ENCODE peak calls at places on chromosome 17, in six cellular contexts. C is A549, T is GM12878, K is HepG2, O is endothelial cell of umbilical vein, D is K562. X is an unnamed sample.

GRCh38 chr17:61307905-61308886 is 91.4 kb upstream of the TBX2 start:
- DNase-seq in C (peak), K (no peak), D (no peak), O (no peak), T (no peak), X (no peak)

GRCh38 chr17:50845260-50846147 is 10.1 kb downstream of the WFIKKN2 start:
- DNase-seq in D (no peak), T (no peak), C (no peak), K (no peak), O (no peak), X (no peak)

GRCh38 chr17:77124192-77124908 is 16.4 kb upstream of the SEC14L1 start:
- DNase-seq in T (no peak), O (peak), C (peak), K (no peak), D (peak), X (no peak)

GRCh38 chr17:66814026-66814425 is 20.9 kb upstream of the CACNG5 start:
- DNase-seq in C (no peak), O (no peak), T (no peak), D (no peak), K (no peak), X (no peak)

GRCh38 chr17:71801301-71801700 is 319.5 kb upstream of the SOX9 start:
- DNase-seq in D (no peak), T (no peak), K (no peak), C (no peak), O (no peak), X (no peak)

GRCh38 chr17:78208486-78208885 is 5.6 kb upstream of the BIRC5 start:
- DNase-seq in C (no peak), O (no peak), D (no peak), T (no peak), K (no peak), X (no peak)

GRCh38 chr17:29215717-29216116 is 30.9 kb upstream of the CRYBA1 start:
- DNase-seq in K (no peak), C (no peak), T (no peak), O (no peak), D (no peak), X (peak)

GRCh38 chr17:27579304-27579703 is 51.7 kb upstream of the LGALS9 start:
- DNase-seq in K (no peak), C (no peak), O (peak), T (no peak), D (no peak), X (no peak)

GRCh38 chr17:78206298-78206697 is 7.8 kb upstream of the BIRC5 start:
- DNase-seq in T (no peak), C (no peak), D (no peak), O (no peak), K (no peak), X (no peak)

GRCh38 chr17:82106697-82107305 is 8.8 kb upstream of the FASN start:
- DNase-seq in K (no peak), C (no peak), D (no peak), O (no peak), T (no peak), X (no peak)

GRCh38 chr17:16915752-16916556 is 56.0 kb downstream of the TNFRSF13B start:
- DNase-seq in D (peak), T (peak), O (peak), C (peak), K (peak), X (peak)

GRCh38 chr17:44273607-44274006 is 5.7 kb upstream of the SLC4A1 start:
- DNase-seq in K (no peak), O (no peak), T (no peak), D (no peak), C (no peak), X (no peak)

GRCh38 chr17:1643999-1644492 is 1.5 kb downstream of the SCARF1 start:
- DNase-seq in D (no peak), K (no peak), O (peak), C (no peak), T (no peak), X (no peak)

GRCh38 chr17:1197781-1198490 is 18.2 kb upstream of the ABR start:
- DNase-seq in D (no peak), O (no peak), T (peak), K (no peak), C (no peak), X (peak)

GRCh38 chr17:41537990-41538389 is 9.9 kb upstream of the KRT19 start:
- DNase-seq in D (no peak), C (no peak), O (no peak), K (no peak), T (no peak), X (no peak)

GRCh38 chr17:82551779-82552457 is 32.4 kb downstream of the FOXK2 start:
- DNase-seq in C (peak), T (no peak), O (peak), K (peak), D (peak), X (peak)

GRCh38 chr17:9228408-9229159 is 207.3 kb downstream of the NTN1 start:
- DNase-seq in K (no peak), C (no peak), O (no peak), T (no peak), D (no peak), X (no peak)

GRCh38 chr17:40157972-40158371 is 17.6 kb downstream of the CASC3 start:
- DNase-seq in K (no peak), D (no peak), O (no peak), C (no peak), T (no peak), X (peak)

DNA sequence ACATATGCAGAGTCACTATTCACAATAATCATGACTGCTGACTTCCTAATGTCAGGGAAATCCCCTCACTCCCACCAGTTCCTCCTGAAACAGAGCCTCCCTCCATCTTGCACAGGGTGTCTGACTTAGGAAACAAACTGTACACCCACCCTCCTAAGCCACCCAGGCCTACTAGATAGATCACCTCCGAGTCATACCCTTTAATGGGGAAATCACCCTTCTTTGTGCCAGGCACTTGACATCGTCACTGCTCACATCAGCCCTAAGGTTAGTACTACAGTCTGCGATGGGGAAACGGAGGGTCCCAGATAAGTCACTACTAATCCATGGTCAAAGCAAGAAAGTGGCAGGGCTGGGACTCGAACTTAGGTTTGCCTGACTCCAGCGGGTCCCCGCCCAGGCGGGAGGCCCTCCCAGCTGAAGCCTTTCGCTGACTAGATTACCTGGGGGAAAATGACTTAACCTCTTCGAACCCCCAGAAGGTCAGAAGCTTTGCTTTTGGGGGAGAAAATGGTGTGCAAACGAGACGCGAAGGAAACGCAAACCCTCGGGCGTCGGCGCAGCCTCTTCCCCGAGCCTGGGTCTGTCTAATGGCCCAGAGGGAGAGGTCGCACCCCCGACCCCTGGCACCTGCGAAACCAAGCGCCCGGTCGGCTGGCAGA is 3.4 kb upstream of the MLLT6 start:
- DNase-seq in O (peak), K (peak), C (peak), T (peak), D (peak), X (peak)
- TF ChIP-seq CTCF in O (no peak), K (no peak), C (no peak), T (no peak), D (no peak), X (no peak)

GRCh38 chr17:63558441-63558840 is 8.2 kb downstream of the DCAF7 start:
- DNase-seq in T (no peak), C (no peak), D (no peak), O (no peak), K (no peak), X (no peak)

GRCh38 chr17:63557416-63557815 is 7.1 kb downstream of the DCAF7 start:
- DNase-seq in T (no peak), D (no peak), C (no peak), K (no peak), O (no peak), X (no peak)

GRCh38 chr17:63552211-63552610 is 1.9 kb downstream of the DCAF7 start:
- DNase-seq in C (no peak), D (no peak), O (peak), K (no peak), T (no peak), X (no peak)

GRCh38 chr17:63550816-63551639 is 751 bp downstream of the DCAF7 start:
- DNase-seq in K (peak), D (peak), C (peak), O (peak), T (no peak), X (peak)

DNA sequence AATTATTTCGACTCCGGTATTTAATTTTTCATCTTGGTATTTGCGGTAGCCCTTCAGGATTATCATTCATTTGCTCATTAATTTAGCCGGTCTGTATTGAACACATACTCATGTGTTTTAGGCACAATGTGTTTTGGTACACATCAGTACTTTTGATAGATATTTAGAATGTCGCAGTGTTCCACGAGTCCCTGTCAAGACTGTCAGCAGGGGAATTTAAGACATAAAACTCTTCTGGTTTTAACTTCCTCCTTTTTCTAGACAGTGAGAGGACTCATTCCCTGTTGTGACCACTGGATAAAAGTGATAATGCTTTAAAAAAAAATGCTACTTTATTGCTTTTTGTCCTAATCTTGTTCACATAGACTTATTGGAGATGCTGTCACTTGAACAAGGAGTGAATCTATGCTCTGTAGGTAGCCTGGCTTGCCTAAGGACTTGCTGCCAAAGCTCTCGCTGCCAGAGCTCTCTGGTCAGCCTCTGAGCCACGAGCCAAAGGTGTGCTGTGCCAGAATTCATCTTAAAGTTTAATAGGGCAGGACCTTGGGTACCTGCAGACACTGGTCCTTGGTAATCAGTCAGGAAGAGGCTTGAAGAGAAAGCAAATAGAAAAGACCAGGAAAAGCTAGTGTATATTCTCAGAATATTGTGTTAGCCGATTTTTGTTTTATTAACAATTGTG is 5.3 kb downstream of the DCAF7 start:
- DNase-seq in K (no peak), D (no peak), O (no peak), T (no peak), C (no peak), X (peak)
- TF ChIP-seq MYC in K (no peak), D (no peak), O (no peak), T (no peak), C (no peak), X (no peak)

DNA sequence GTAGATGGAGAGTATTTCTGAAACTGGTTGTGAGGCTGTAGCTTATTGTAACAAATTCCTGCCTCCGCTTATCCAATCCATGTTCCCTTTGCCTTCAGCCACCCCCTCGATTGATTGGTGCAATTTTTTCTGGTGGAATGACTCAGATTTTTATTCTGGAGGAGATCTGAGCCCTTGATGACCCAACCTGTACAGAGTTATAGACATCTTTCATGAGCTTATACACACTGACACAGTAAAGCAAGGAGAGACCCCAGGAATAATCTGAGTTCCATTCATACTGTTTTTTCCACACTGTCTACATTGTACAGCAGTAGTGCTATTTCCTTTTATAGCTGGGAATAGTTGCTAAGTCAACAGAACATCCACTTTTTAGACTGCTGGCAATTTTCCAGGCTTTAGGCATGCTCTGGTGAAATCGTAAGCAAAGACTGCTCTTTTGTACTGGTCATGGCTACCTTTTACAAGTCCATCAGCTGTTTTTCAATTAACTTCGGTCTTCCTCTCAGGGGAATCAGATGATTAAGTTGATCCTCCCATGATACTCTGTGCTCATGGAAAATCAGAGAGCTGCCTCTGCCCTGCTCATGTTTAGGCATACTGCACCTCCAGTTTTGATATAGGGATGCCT is 30.1 kb downstream of the CCL4 start:
- DNase-seq in D (no peak), C (peak), O (peak), K (peak), T (no peak), X (no peak)
- TF ChIP-seq MAX in D (no peak), C (no peak), O (no peak), K (no peak), T (no peak), X (no peak)

DNA sequence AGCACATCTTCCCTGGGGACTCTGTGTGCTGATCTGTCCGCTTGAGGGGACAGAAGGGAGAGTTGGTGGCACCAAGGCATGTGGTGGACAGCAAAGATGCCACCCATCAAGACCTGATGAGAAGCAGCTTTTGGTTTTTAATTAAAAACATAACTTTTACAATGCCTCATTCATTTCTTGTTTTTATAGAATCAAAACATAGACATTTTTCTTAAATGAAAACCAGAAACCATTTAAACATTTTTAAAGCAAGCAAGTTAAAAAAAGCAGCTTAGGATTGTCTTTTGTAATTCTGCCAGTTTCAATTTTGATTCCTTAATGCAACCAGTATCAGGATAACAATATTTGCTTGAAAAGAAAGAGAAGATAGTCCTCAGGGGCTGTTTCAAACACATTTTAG is 123.7 kb upstream of the AXIN2 start:
- DNase-seq in O (no peak), T (no peak), C (no peak), D (no peak), K (no peak), X (no peak)
- TF ChIP-seq CTCF in O (no peak), T (no peak), C (no peak), D (no peak), K (no peak), X (no peak)

GRCh38 chr17:10613775-10614513 is 43.2 kb downstream of the MYH3 start:
- DNase-seq in C (no peak), K (no peak), T (no peak), D (no peak), O (no peak), X (peak)
- TF ChIP-seq MYC in C (no peak), K (no peak), T (no peak), D (no peak), O (no peak), X (no peak)

GRCh38 chr17:74637912-74638311 is 14.4 kb upstream of the CD300E start:
- DNase-seq in O (no peak), T (no peak), C (no peak), K (no peak), D (no peak), X (peak)
- TF ChIP-seq MAX in O (no peak), T (no peak), C (no peak), K (no peak), D (no peak), X (no peak)

GRCh38 chr17:7307686-7308624 is 527 bp downstream of the EIF5A start:
- DNase-seq in D (peak), K (no peak), C (peak), T (no peak), O (no peak), X (peak)
- TF ChIP-seq CTCF in D (no peak), K (no peak), C (no peak), T (no peak), O (no peak), X (no peak)

X was measured in NB4.